ENCODE peak calls at places on chromosomes 3 and 15, in eight cellular contexts. K is testis, A is SK-N-SH, P is Caco-2, I is PC-3, E is left ventricle myocardium inferior, M is fibroblast of lung, J is dorsolateral prefrontal cortex. Q is an unnamed sample.

GRCh38 chr15:57312323-57313133 is 63.8 kb upstream of the CGNL1 start:
- DNase-seq in M (no peak), E (no peak), P (peak; percentile 73), I (no peak), K (no peak), J (no peak), A (no peak), Q (no peak)

GRCh38 chr15:80710635-80711553 is 15.8 kb downstream of the ABHD17C start:
- DNase-seq in I (peak; percentile 52), A (no peak), M (peak; percentile 51), E (no peak), K (no peak), J (no peak), P (no peak), Q (no peak)

GRCh38 chr3:144272715-144273114 is 301.1 kb downstream of the DIPK2A start:
- DNase-seq in J (no peak), I (no peak), E (no peak), A (no peak), K (no peak), M (peak; percentile 13), P (no peak), Q (no peak)

GRCh38 chr3:194720048-194720447 is 34.4 kb downstream of the FAM43A start:
- DNase-seq in I (no peak), E (no peak), P (no peak), J (no peak), K (no peak), A (no peak), M (no peak), Q (no peak)

GRCh38 chr3:77256584-77257488 is 216.9 kb downstream of the ROBO2 start:
- DNase-seq in J (no peak), M (no peak), P (no peak), E (no peak), K (no peak), A (no peak), I (no peak), Q (no peak)

GRCh38 chr15:98850991-98851776 is 156.4 kb downstream of the PGPEP1L start:
- DNase-seq in I (peak; percentile 76), P (peak; percentile 70), E (peak; percentile 74), J (peak; percentile 82), A (peak; percentile 69), M (peak; percentile 60), K (peak; percentile 87), Q (peak; percentile 83)

GRCh38 chr15:69088300-69088965 is 72.0 kb upstream of the GLCE start:
- DNase-seq in P (no peak), M (no peak), K (no peak), I (no peak), E (no peak), A (no peak), J (no peak), Q (no peak)

GRCh38 chr3:188152660-188153497 is 1.1 kb upstream of the LPP start:
- DNase-seq in I (peak; percentile 81), M (peak; percentile 71), E (no peak), A (peak; percentile 13), P (peak; percentile 61), J (no peak), K (peak; percentile 46), Q (peak; percentile 51)

GRCh38 chr3:24303057-24303754 is 191.4 kb downstream of the THRB start:
- DNase-seq in K (no peak), J (no peak), A (peak; percentile 14), E (no peak), I (no peak), P (no peak), M (no peak), Q (no peak)

GRCh38 chr15:58462973-58463663 is 31.3 kb downstream of the LIPC start:
- DNase-seq in J (no peak), A (no peak), K (no peak), E (no peak), M (no peak), I (no peak), P (no peak), Q (no peak)

GRCh38 chr3:13484861-13485590 is 4.9 kb downstream of the HDAC11 start:
- DNase-seq in A (peak; percentile 83), P (no peak), K (peak; percentile 46), E (peak; percentile 86), J (peak; percentile 50), I (peak; percentile 77), M (peak; percentile 60), Q (peak; percentile 72)

DNA sequence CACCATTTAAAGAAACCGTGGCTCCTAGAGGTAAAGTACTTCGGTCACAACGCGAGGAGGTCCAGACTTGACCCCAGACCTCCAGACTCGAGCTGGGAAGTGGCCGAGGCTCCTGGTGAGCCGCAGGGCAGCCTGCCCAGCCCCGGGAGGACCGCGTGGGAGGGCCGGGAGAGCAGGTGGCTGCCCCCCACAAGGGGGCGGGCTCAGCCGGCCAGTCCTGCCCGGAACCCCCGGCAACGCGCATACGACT is at the start of gene SLC27A2:
- DNase-seq in E (peak; percentile 17), A (peak; percentile 86), K (peak; percentile 64), M (no peak), P (peak; percentile 84), J (no peak), I (peak; percentile 53), Q (peak; percentile 17)
- TF ChIP-seq CTCF in E (peak; percentile 33), A (peak; percentile 36), K (peak; percentile 17), M (peak; percentile 37), P (peak; percentile 69), J (no peak), I (peak; percentile 49), Q (peak; percentile 37)

GRCh38 chr3:48467473-48468267 is 21.1 kb downstream of the ATRIP start:
- DNase-seq in I (no peak), J (no peak), A (no peak), E (no peak), P (no peak), M (no peak), K (no peak), Q (no peak)
- H3K4me3 ChIP-seq in I (no peak overlapping the region), J (peak overlapping the region; percentile 70), A (no peak overlapping the region), E (peak overlapping the region; percentile 72), P (no peak overlapping the region), M (no peak overlapping the region), K (no peak overlapping the region), Q (no peak overlapping the region)

GRCh38 chr3:160133757-160134156 is 91.5 kb upstream of the C3orf80 start:
- DNase-seq in I (peak; percentile 62), P (peak; percentile 42), M (peak; percentile 42), E (no peak), J (no peak), A (no peak), K (no peak), Q (no peak)
- TF ChIP-seq CTCF in I (peak; percentile 50), P (no peak), M (peak; percentile 20), E (peak; percentile 9), J (no peak), A (peak; percentile 39), K (no peak), Q (peak; percentile 42)

DNA sequence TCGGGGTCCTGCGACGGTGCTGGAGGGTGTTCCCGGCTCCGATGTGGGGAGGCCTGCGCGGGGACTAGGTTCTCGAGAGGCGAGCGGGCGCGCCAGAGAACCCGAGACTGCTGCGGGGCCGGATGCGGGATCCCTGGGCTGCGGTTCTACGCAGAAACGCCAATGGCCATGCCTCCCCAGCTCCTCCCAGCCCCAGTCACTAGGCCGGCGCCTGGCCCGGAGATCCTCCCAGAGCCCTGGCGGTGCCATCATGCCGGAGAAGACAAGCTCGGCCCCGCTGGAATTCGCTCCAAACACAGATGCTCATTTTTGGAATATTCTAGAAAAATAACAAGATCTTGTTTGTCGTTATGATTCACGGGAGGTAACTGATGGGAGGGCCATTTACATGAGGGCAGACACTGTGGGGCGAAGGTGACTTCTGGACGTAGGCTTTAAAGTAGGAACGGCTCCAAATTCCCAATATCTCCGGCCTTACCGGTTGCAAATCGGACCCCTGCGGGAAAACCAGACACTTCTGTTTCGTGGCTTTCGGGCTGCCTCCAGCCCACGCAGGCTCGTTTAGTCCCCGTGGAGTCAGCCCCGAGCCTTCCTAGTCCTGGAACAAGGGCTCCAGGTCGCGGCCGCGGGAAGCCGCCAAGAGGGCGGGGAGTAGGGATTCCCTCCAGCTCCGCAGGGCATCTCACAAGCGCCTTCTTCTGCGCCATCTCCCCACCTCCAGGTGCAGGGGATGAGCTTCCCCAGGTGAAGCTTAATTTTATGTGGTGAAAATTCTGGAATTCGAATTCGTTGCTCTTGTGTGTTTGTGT is 74.8 kb upstream of the POLG start:
- DNase-seq in J (no peak), K (no peak), A (no peak), E (no peak), P (no peak), I (no peak), M (no peak), Q (no peak)
- H3K4me3 ChIP-seq in J (no peak overlapping the region), K (no peak overlapping the region), A (no peak overlapping the region), E (peak overlapping the region; percentile 52), P (no peak overlapping the region), I (no peak overlapping the region), M (no peak overlapping the region), Q (no peak overlapping the region)

Q was measured in choroid plexus epithelial cell.